ENCODE peak calls at places on chromosome 11, in ten cellular contexts. One of them, this sample, is unnamed.

GRCh38 chr11:70790671-70791300 is 392.5 kb downstream of the CTTN start:
- DNase-seq in activated naive CD4-positive, alpha-beta T cell treated with Interleukin-2 at 50 U/mL for 16 hours: no peak
- DNase-seq in stimulated activated CD4-positive, alpha-beta T cell treated with anti-CD3 and anti-CD28 coated beads, TNF-alpha, amount 100 ng/mL, for 1 hour: no peak
- DNase-seq in stimulated activated naive CD8-positive, alpha-beta T cell treated with anti-CD3 and anti-CD28 coated beads, Interleukin-15, amount 100 ng/mL, for 72 hours: no peak
- DNase-seq in NCI-H524: peak
- DNase-seq in mucosa of descending colon: no peak
- DNase-seq in naive B cell: no peak
- DNase-seq in stomach: no peak
- DNase-seq in left ventricle myocardium superior: no peak
- DNase-seq in left ventricle myocardium inferior: no peak
- DNase-seq in this sample: no peak

GRCh38 chr11:19679952-19680823 is 32.4 kb upstream of the NAV2 start:
- DNase-seq in left ventricle myocardium superior: peak
- DNase-seq in left ventricle myocardium inferior: peak
- DNase-seq in stimulated activated CD4-positive, alpha-beta T cell treated with anti-CD3 and anti-CD28 coated beads, TNF-alpha, amount 100 ng/mL, for 1 hour: no peak
- DNase-seq in mucosa of descending colon: peak
- DNase-seq in activated naive CD4-positive, alpha-beta T cell treated with Interleukin-2 at 50 U/mL for 16 hours: no peak
- DNase-seq in NCI-H524: no peak
- DNase-seq in stimulated activated naive CD8-positive, alpha-beta T cell treated with anti-CD3 and anti-CD28 coated beads, Interleukin-15, amount 100 ng/mL, for 72 hours: no peak
- DNase-seq in naive B cell: no peak
- DNase-seq in stomach: peak
- DNase-seq in this sample: peak

GRCh38 chr11:93034031-93034430 is 64.6 kb downstream of the MTNR1B start:
- DNase-seq in naive B cell: no peak
- DNase-seq in stomach: peak
- DNase-seq in activated naive CD4-positive, alpha-beta T cell treated with Interleukin-2 at 50 U/mL for 16 hours: no peak
- DNase-seq in NCI-H524: no peak
- DNase-seq in stimulated activated naive CD8-positive, alpha-beta T cell treated with anti-CD3 and anti-CD28 coated beads, Interleukin-15, amount 100 ng/mL, for 72 hours: no peak
- DNase-seq in stimulated activated CD4-positive, alpha-beta T cell treated with anti-CD3 and anti-CD28 coated beads, TNF-alpha, amount 100 ng/mL, for 1 hour: no peak
- DNase-seq in left ventricle myocardium superior: no peak
- DNase-seq in left ventricle myocardium inferior: no peak
- DNase-seq in mucosa of descending colon: no peak
- DNase-seq in this sample: no peak

GRCh38 chr11:2314525-2315394 is 12.9 kb downstream of the TSPAN32 start:
- DNase-seq in left ventricle myocardium superior: peak
- DNase-seq in naive B cell: no peak
- DNase-seq in stimulated activated naive CD8-positive, alpha-beta T cell treated with anti-CD3 and anti-CD28 coated beads, Interleukin-15, amount 100 ng/mL, for 72 hours: no peak
- DNase-seq in NCI-H524: peak
- DNase-seq in stimulated activated CD4-positive, alpha-beta T cell treated with anti-CD3 and anti-CD28 coated beads, TNF-alpha, amount 100 ng/mL, for 1 hour: no peak
- DNase-seq in activated naive CD4-positive, alpha-beta T cell treated with Interleukin-2 at 50 U/mL for 16 hours: no peak
- DNase-seq in left ventricle myocardium inferior: peak
- DNase-seq in stomach: peak
- DNase-seq in mucosa of descending colon: peak
- DNase-seq in this sample: no peak

GRCh38 chr11:131684111-131685060 is 314.0 kb downstream of the NTM start:
- DNase-seq in stimulated activated CD4-positive, alpha-beta T cell treated with anti-CD3 and anti-CD28 coated beads, TNF-alpha, amount 100 ng/mL, for 1 hour: no peak
- DNase-seq in naive B cell: no peak
- DNase-seq in activated naive CD4-positive, alpha-beta T cell treated with Interleukin-2 at 50 U/mL for 16 hours: no peak
- DNase-seq in NCI-H524: no peak
- DNase-seq in left ventricle myocardium superior: no peak
- DNase-seq in stimulated activated naive CD8-positive, alpha-beta T cell treated with anti-CD3 and anti-CD28 coated beads, Interleukin-15, amount 100 ng/mL, for 72 hours: no peak
- DNase-seq in mucosa of descending colon: no peak
- DNase-seq in stomach: no peak
- DNase-seq in left ventricle myocardium inferior: no peak
- DNase-seq in this sample: no peak

GRCh38 chr11:67252831-67253239 is 13.4 kb upstream of the GRK2 start:
- DNase-seq in left ventricle myocardium superior: no peak
- DNase-seq in stimulated activated CD4-positive, alpha-beta T cell treated with anti-CD3 and anti-CD28 coated beads, TNF-alpha, amount 100 ng/mL, for 1 hour: no peak
- DNase-seq in mucosa of descending colon: no peak
- DNase-seq in activated naive CD4-positive, alpha-beta T cell treated with Interleukin-2 at 50 U/mL for 16 hours: no peak
- DNase-seq in stimulated activated naive CD8-positive, alpha-beta T cell treated with anti-CD3 and anti-CD28 coated beads, Interleukin-15, amount 100 ng/mL, for 72 hours: peak
- DNase-seq in NCI-H524: peak
- DNase-seq in stomach: no peak
- DNase-seq in left ventricle myocardium inferior: no peak
- DNase-seq in naive B cell: no peak
- DNase-seq in this sample: no peak

GRCh38 chr11:122775675-122776271 is 62.5 kb upstream of the CRTAM start:
- DNase-seq in activated naive CD4-positive, alpha-beta T cell treated with Interleukin-2 at 50 U/mL for 16 hours: peak
- DNase-seq in stomach: no peak
- DNase-seq in stimulated activated naive CD8-positive, alpha-beta T cell treated with anti-CD3 and anti-CD28 coated beads, Interleukin-15, amount 100 ng/mL, for 72 hours: no peak
- DNase-seq in mucosa of descending colon: no peak
- DNase-seq in NCI-H524: no peak
- DNase-seq in stimulated activated CD4-positive, alpha-beta T cell treated with anti-CD3 and anti-CD28 coated beads, TNF-alpha, amount 100 ng/mL, for 1 hour: no peak
- DNase-seq in left ventricle myocardium superior: no peak
- DNase-seq in naive B cell: no peak
- DNase-seq in left ventricle myocardium inferior: no peak
- DNase-seq in this sample: no peak

GRCh38 chr11:12777208-12777874 is 103.1 kb downstream of the TEAD1 start:
- DNase-seq in naive B cell: no peak
- DNase-seq in left ventricle myocardium inferior: no peak
- DNase-seq in left ventricle myocardium superior: no peak
- DNase-seq in mucosa of descending colon: no peak
- DNase-seq in activated naive CD4-positive, alpha-beta T cell treated with Interleukin-2 at 50 U/mL for 16 hours: no peak
- DNase-seq in stimulated activated naive CD8-positive, alpha-beta T cell treated with anti-CD3 and anti-CD28 coated beads, Interleukin-15, amount 100 ng/mL, for 72 hours: no peak
- DNase-seq in stomach: no peak
- DNase-seq in NCI-H524: peak
- DNase-seq in stimulated activated CD4-positive, alpha-beta T cell treated with anti-CD3 and anti-CD28 coated beads, TNF-alpha, amount 100 ng/mL, for 1 hour: no peak
- DNase-seq in this sample: no peak

GRCh38 chr11:9160166-9160565 is 68.8 kb upstream of the SCUBE2 start:
- DNase-seq in naive B cell: no peak
- DNase-seq in left ventricle myocardium inferior: no peak
- DNase-seq in stimulated activated CD4-positive, alpha-beta T cell treated with anti-CD3 and anti-CD28 coated beads, TNF-alpha, amount 100 ng/mL, for 1 hour: no peak
- DNase-seq in stimulated activated naive CD8-positive, alpha-beta T cell treated with anti-CD3 and anti-CD28 coated beads, Interleukin-15, amount 100 ng/mL, for 72 hours: no peak
- DNase-seq in stomach: no peak
- DNase-seq in left ventricle myocardium superior: no peak
- DNase-seq in NCI-H524: no peak
- DNase-seq in activated naive CD4-positive, alpha-beta T cell treated with Interleukin-2 at 50 U/mL for 16 hours: no peak
- DNase-seq in mucosa of descending colon: no peak
- DNase-seq in this sample: no peak

GRCh38 chr11:12042215-12042676 is 33.8 kb upstream of the DKK3 start:
- DNase-seq in naive B cell: no peak
- DNase-seq in left ventricle myocardium superior: no peak
- DNase-seq in left ventricle myocardium inferior: no peak
- DNase-seq in stimulated activated CD4-positive, alpha-beta T cell treated with anti-CD3 and anti-CD28 coated beads, TNF-alpha, amount 100 ng/mL, for 1 hour: no peak
- DNase-seq in mucosa of descending colon: no peak
- DNase-seq in stomach: no peak
- DNase-seq in NCI-H524: no peak
- DNase-seq in activated naive CD4-positive, alpha-beta T cell treated with Interleukin-2 at 50 U/mL for 16 hours: no peak
- DNase-seq in stimulated activated naive CD8-positive, alpha-beta T cell treated with anti-CD3 and anti-CD28 coated beads, Interleukin-15, amount 100 ng/mL, for 72 hours: no peak
- DNase-seq in this sample: peak

GRCh38 chr11:78815631-78816232 is 241.1 kb upstream of the NARS2 start:
- DNase-seq in left ventricle myocardium superior: no peak
- DNase-seq in naive B cell: no peak
- DNase-seq in stimulated activated naive CD8-positive, alpha-beta T cell treated with anti-CD3 and anti-CD28 coated beads, Interleukin-15, amount 100 ng/mL, for 72 hours: no peak
- DNase-seq in mucosa of descending colon: no peak
- DNase-seq in left ventricle myocardium inferior: no peak
- DNase-seq in NCI-H524: no peak
- DNase-seq in activated naive CD4-positive, alpha-beta T cell treated with Interleukin-2 at 50 U/mL for 16 hours: no peak
- DNase-seq in stomach: no peak
- DNase-seq in stimulated activated CD4-positive, alpha-beta T cell treated with anti-CD3 and anti-CD28 coated beads, TNF-alpha, amount 100 ng/mL, for 1 hour: no peak
- DNase-seq in this sample: no peak